ENCODE peak calls at places on chromosomes 1 and 21, in six cellular contexts. I is Right ventricle myocardium superior, S is memory B cell, T is fibroblast of mammary gland, Z is RWPE1, E is KG1. H is an unnamed sample.

GRCh38 chr1:230459463-230459862 is 33.3 kb upstream of the PGBD5 start:
- DNase-seq in T (peak; percentile 81), I (no peak), S (no peak), Z (peak; percentile 68), E (no peak), H (no peak)

GRCh38 chr21:42674351-42674940 is 21.0 kb downstream of the PDE9A start:
- DNase-seq in I (peak; percentile 78), S (no peak), T (peak; percentile 39), E (no peak), Z (no peak), H (no peak)

GRCh38 chr1:3944621-3944914 is 44.5 kb upstream of the C1orf174 start:
- DNase-seq in S (no peak), T (no peak), E (no peak), I (no peak), Z (no peak), H (no peak)

GRCh38 chr1:57411262-57411661 is 12.6 kb downstream of the DAB1 start:
- DNase-seq in Z (peak; percentile 33), I (peak; percentile 37), S (no peak), E (no peak), T (peak; percentile 14), H (no peak)

GRCh38 chr21:22020221-22020620 is 1022.0 kb downstream of the NCAM2 start:
- DNase-seq in S (no peak), I (no peak), Z (no peak), T (no peak), E (no peak), H (no peak)

GRCh38 chr21:31128234-31128633 is 90.0 kb upstream of the KRTAP19-8 start:
- DNase-seq in T (no peak), E (no peak), S (no peak), I (no peak), Z (no peak), H (no peak)

GRCh38 chr1:176149939-176150807 is 56.9 kb downstream of the COP1 start:
- DNase-seq in Z (no peak), S (no peak), I (no peak), E (no peak), T (no peak), H (no peak)

GRCh38 chr1:52142220-52143153 is 598 bp downstream of the ZFYVE9 start:
- DNase-seq in I (peak; percentile 58), Z (peak; percentile 40), E (peak; percentile 71), T (peak; percentile 43), S (peak; percentile 22), H (peak; percentile 83)

GRCh38 chr1:160581970-160582369 is 2.7 kb upstream of the CD84 start:
- DNase-seq in E (no peak), T (no peak), Z (no peak), I (no peak), S (no peak), H (no peak)

GRCh38 chr1:241356519-241357365 is at the start of gene RGS7:
- DNase-seq in S (peak; percentile 16), Z (peak; percentile 67), I (peak; percentile 46), E (no peak), T (peak; percentile 52), H (no peak)

GRCh38 chr1:26045712-26046312 is at the start of gene SLC30A2:
- DNase-seq in S (no peak), I (peak; percentile 40), E (no peak), Z (no peak), T (no peak), H (no peak)